ENCODE peak calls at places on chromosomes 1 and 21, in four cellular contexts. N, W, M and A are unnamed samples.

GRCh38 chr1:21933397-21934248 is 3.5 kb downstream of the HSPG2 start:
- DNase-seq in M (no peak), N (peak; percentile 77), W (no peak), A (peak; percentile 86)

GRCh38 chr1:92168657-92169056 is 49.1 kb upstream of the C1orf146 start:
- DNase-seq in M (no peak), N (no peak), W (no peak), A (no peak)

GRCh38 chr1:42173961-42174715 is 9.6 kb upstream of the GUCA2A start:
- DNase-seq in W (no peak), N (no peak), M (no peak), A (no peak)

GRCh38 chr21:15517394-15517793 is 212.4 kb upstream of the USP25 start:
- DNase-seq in N (no peak), M (no peak), W (no peak), A (no peak)

GRCh38 chr1:193031431-193031830 is 27.7 kb downstream of the UCHL5 start:
- DNase-seq in W (no peak), N (no peak), M (no peak), A (peak; percentile 38)

GRCh38 chr1:111032295-111032897 is 68.7 kb upstream of the LRIF1 start:
- DNase-seq in W (no peak), N (peak; percentile 64), M (peak; percentile 18), A (peak; percentile 30)

GRCh38 chr1:192801451-192801850 is 7.4 kb upstream of the RGS2 start:
- DNase-seq in M (no peak), W (no peak), N (no peak), A (no peak)

GRCh38 chr1:21910528-21911204 is 26.4 kb downstream of the HSPG2 start:
- DNase-seq in N (no peak), M (no peak), W (no peak), A (peak; percentile 59)

GRCh38 chr1:202615501-202616354 is 94.5 kb downstream of the SYT2 start:
- DNase-seq in M (no peak), W (peak; percentile 70), N (no peak), A (peak; percentile 46)

GRCh38 chr1:209704584-209704983 is at the start of gene HSD11B1:
- DNase-seq in N (no peak), M (no peak), W (no peak), A (no peak)
- TF ChIP-seq POLR2A in N (no peak), M (no peak), W (no peak), A (no peak)

DNA sequence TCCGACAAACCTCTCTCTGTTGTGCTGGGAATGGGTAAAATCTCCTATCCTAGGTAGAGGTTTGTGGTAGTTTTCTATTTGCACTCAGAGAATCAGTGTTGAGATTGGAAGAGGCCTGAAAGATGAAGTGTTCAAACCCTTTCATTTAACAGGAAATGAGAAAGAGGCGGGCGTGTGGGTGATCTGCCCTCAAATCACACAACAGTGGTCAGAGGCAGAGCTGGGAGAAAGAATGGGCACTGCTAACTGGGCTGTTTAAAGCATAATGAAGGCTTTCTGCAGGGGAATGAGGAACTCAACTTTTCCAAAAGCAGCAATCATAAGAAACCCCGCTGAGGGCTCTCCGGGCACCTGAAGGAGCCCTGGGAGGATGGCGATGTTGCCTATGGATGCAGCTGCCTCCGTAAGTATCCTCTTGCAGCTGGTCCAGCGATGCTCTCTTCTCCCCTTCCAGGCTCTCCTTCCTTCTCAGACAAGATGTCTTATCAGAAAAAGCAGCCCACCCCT is 1.0 kb downstream of the LORICRIN start:
- DNase-seq in M (no peak), W (no peak), N (no peak), A (no peak)
- TF ChIP-seq EZH2 in M (no peak), W (no peak), N (no peak), A (peak; percentile 93)

GRCh38 chr1:33254536-33254935 is 1.8 kb upstream of the ZNF362 start:
- DNase-seq in N (no peak), M (no peak), W (no peak), A (no peak)

GRCh38 chr1:33256701-33257387 is 552 bp downstream of the ZNF362 start:
- DNase-seq in W (no peak), M (peak; percentile 22), N (no peak), A (peak; percentile 65)

GRCh38 chr1:33257388-33257758 is 1.1 kb downstream of the ZNF362 start:
- DNase-seq in M (no peak), N (no peak), W (no peak), A (no peak)

GRCh38 chr1:33256335-33256700 is at the start of gene ZNF362:
- DNase-seq in W (no peak), N (peak; percentile 31), M (no peak), A (peak; percentile 36)

GRCh38 chr1:33255347-33256311 is 663 bp upstream of the ZNF362 start:
- DNase-seq in W (peak; percentile 23), N (no peak), M (peak; percentile 83), A (peak; percentile 28)
- TF ChIP-seq POLR2A in W (peak; percentile 72), N (no peak), M (peak; percentile 83), A (no peak)

GRCh38 chr1:2445823-2446215 is 30.3 kb upstream of the PLCH2 start:
- DNase-seq in M (no peak), N (no peak), W (no peak), A (no peak)
- TF ChIP-seq EZH2 in M (no peak), N (no peak), W (no peak), A (no peak)

DNA sequence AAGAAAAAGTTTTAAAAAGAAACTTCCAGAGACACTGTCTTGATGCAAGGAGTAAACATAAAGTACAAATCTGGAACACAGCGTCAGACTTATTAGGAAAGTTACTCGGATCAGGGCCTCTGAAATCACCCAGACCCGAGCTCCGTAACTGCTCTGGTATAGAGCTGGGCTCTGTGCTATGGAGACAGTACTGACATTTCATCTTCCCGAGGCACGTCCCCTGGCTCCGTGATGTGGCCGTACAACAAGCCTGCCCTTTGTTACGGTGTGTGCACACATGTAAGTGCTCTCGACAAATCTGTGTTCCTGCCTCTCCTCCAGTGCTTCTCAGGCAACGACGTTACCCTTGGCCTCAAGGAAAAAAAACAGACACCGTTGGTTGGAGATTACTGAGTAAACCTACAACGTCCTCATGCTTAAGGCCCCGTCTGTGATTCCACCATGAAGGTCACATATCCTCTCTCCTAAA is 107.0 kb upstream of the IRF2BP2 start:
- DNase-seq in W (no peak), M (no peak), N (no peak), A (no peak)
- TF ChIP-seq POLR2A in W (no peak), M (no peak), N (no peak), A (no peak)